ENCODE peak calls at places on chromosomes 11 and 22, in six cellular contexts. One of them, this sample, is unnamed.

GRCh38 chr11:69637956-69638871 is 2.7 kb upstream of the CCND1 start:
- DNase-seq in NCI-H1417: no peak
- DNase-seq in GM12865: no peak
- DNase-seq in lower lobe of right lung: peak; percentile 80
- DNase-seq in KBM-7: peak; percentile 25
- DNase-seq in GM23338: peak; percentile 98
- DNase-seq in this sample: peak; percentile 93

GRCh38 chr11:112268406-112268805 is 7.7 kb upstream of the PLET1 start:
- DNase-seq in lower lobe of right lung: no peak
- DNase-seq in NCI-H1417: no peak
- DNase-seq in GM23338: no peak
- DNase-seq in KBM-7: no peak
- DNase-seq in GM12865: no peak
- DNase-seq in this sample: no peak

GRCh38 chr22:22110548-22111266 is 128.1 kb upstream of the TOP3B start:
- DNase-seq in KBM-7: peak; percentile 23
- DNase-seq in NCI-H1417: peak; percentile 2
- DNase-seq in GM12865: peak; percentile 91
- DNase-seq in GM23338: peak; percentile 74
- DNase-seq in lower lobe of right lung: no peak
- DNase-seq in this sample: peak; percentile 85

GRCh38 chr11:73950869-73951710 is at the start of gene DNAJB13:
- DNase-seq in GM23338: peak; percentile 88
- DNase-seq in GM12865: peak; percentile 72
- DNase-seq in lower lobe of right lung: peak; percentile 64
- DNase-seq in KBM-7: peak; percentile 64
- DNase-seq in NCI-H1417: peak; percentile 70
- DNase-seq in this sample: peak; percentile 91

GRCh38 chr11:125305346-125305745 is 140.8 kb downstream of the PKNOX2 start:
- DNase-seq in KBM-7: no peak
- DNase-seq in GM23338: peak; percentile 39
- DNase-seq in NCI-H1417: peak; percentile 79
- DNase-seq in GM12865: no peak
- DNase-seq in lower lobe of right lung: no peak
- DNase-seq in this sample: no peak

GRCh38 chr22:48926663-48927062 is 901.0 kb downstream of the BRD1 start:
- DNase-seq in NCI-H1417: no peak
- DNase-seq in GM12865: no peak
- DNase-seq in lower lobe of right lung: no peak
- DNase-seq in KBM-7: no peak
- DNase-seq in GM23338: no peak
- DNase-seq in this sample: no peak

GRCh38 chr11:117970400-117971024 is 15.7 kb upstream of the IL10RA start:
- DNase-seq in GM12865: no peak
- DNase-seq in lower lobe of right lung: no peak
- DNase-seq in NCI-H1417: no peak
- DNase-seq in KBM-7: peak; percentile 85
- DNase-seq in GM23338: no peak
- DNase-seq in this sample: no peak

GRCh38 chr11:18721576-18722292 is 4.3 kb downstream of the IGSF22 start:
- DNase-seq in GM12865: peak; percentile 58
- DNase-seq in lower lobe of right lung: peak; percentile 55
- DNase-seq in KBM-7: peak; percentile 71
- DNase-seq in NCI-H1417: peak; percentile 72
- DNase-seq in GM23338: peak; percentile 86
- DNase-seq in this sample: peak; percentile 92

GRCh38 chr11:14642873-14643696 is 519 bp upstream of the PDE3B start:
- DNase-seq in GM12865: peak; percentile 5
- DNase-seq in KBM-7: no peak
- DNase-seq in NCI-H1417: peak; percentile 48
- DNase-seq in GM23338: peak; percentile 5
- DNase-seq in lower lobe of right lung: no peak
- DNase-seq in this sample: peak; percentile 44

GRCh38 chr11:64373598-64373974 is 14.6 kb downstream of the RPS6KA4 start:
- DNase-seq in GM23338: no peak
- DNase-seq in GM12865: no peak
- DNase-seq in lower lobe of right lung: no peak
- DNase-seq in NCI-H1417: no peak
- DNase-seq in KBM-7: peak; percentile 56
- DNase-seq in this sample: no peak

GRCh38 chr11:117663826-117664225 is 133.2 kb downstream of the DSCAML1 start:
- DNase-seq in GM12865: no peak
- DNase-seq in GM23338: peak; percentile 39
- DNase-seq in NCI-H1417: peak; percentile 74
- DNase-seq in lower lobe of right lung: no peak
- DNase-seq in KBM-7: no peak
- DNase-seq in this sample: no peak

GRCh38 chr22:44586337-44586990 is 88.4 kb upstream of the RTL6 start:
- DNase-seq in lower lobe of right lung: peak; percentile 39
- DNase-seq in GM12865: no peak
- DNase-seq in KBM-7: no peak
- DNase-seq in NCI-H1417: peak; percentile 83
- DNase-seq in GM23338: no peak
- DNase-seq in this sample: peak; percentile 46

GRCh38 chr11:70128435-70128906 is 50.4 kb downstream of the ANO1 start:
- DNase-seq in NCI-H1417: peak; percentile 74
- DNase-seq in KBM-7: no peak
- DNase-seq in GM12865: no peak
- DNase-seq in lower lobe of right lung: no peak
- DNase-seq in GM23338: peak; percentile 49
- DNase-seq in this sample: peak; percentile 89

GRCh38 chr11:20154381-20154780 is 5.9 kb downstream of the DBX1 start:
- DNase-seq in KBM-7: no peak
- DNase-seq in GM23338: peak; percentile 72
- DNase-seq in NCI-H1417: no peak
- DNase-seq in GM12865: no peak
- DNase-seq in lower lobe of right lung: no peak
- DNase-seq in this sample: peak; percentile 47

GRCh38 chr11:79059171-79059570 is 381.7 kb downstream of the TENM4 start:
- DNase-seq in GM23338: no peak
- DNase-seq in KBM-7: no peak
- DNase-seq in GM12865: no peak
- DNase-seq in lower lobe of right lung: no peak
- DNase-seq in NCI-H1417: peak; percentile 34
- DNase-seq in this sample: no peak

GRCh38 chr11:68471360-68472340 is 11.1 kb downstream of the PPP6R3 start:
- DNase-seq in GM12865: peak; percentile 13
- DNase-seq in NCI-H1417: no peak
- DNase-seq in GM23338: no peak
- DNase-seq in lower lobe of right lung: no peak
- DNase-seq in KBM-7: peak; percentile 95
- DNase-seq in this sample: no peak

GRCh38 chr22:37601540-37602442 is 6.8 kb upstream of the GGA1 start:
- DNase-seq in NCI-H1417: peak; percentile 2
- DNase-seq in KBM-7: peak; percentile 69
- DNase-seq in GM12865: peak; percentile 43
- DNase-seq in GM23338: peak; percentile 97
- DNase-seq in lower lobe of right lung: no peak
- DNase-seq in this sample: peak; percentile 93

GRCh38 chr11:77823775-77824174 is 2.8 kb downstream of the AAMDC start:
- DNase-seq in lower lobe of right lung: no peak
- DNase-seq in NCI-H1417: no peak
- DNase-seq in GM23338: no peak
- DNase-seq in GM12865: no peak
- DNase-seq in KBM-7: no peak
- DNase-seq in this sample: no peak

GRCh38 chr22:50119768-50120251 is 30.0 kb downstream of the MOV10L1 start:
- DNase-seq in KBM-7: no peak
- DNase-seq in lower lobe of right lung: no peak
- DNase-seq in GM23338: no peak
- DNase-seq in GM12865: no peak
- DNase-seq in NCI-H1417: no peak
- DNase-seq in this sample: no peak

GRCh38 chr11:65419460-65419772 is 3.2 kb upstream of the NEAT1 start:
- DNase-seq in GM23338: no peak
- DNase-seq in NCI-H1417: no peak
- DNase-seq in GM12865: no peak
- DNase-seq in lower lobe of right lung: peak; percentile 51
- DNase-seq in KBM-7: no peak
- DNase-seq in this sample: no peak

GRCh38 chr11:76236092-76237026 is 30.1 kb upstream of the WNT11 start:
- DNase-seq in KBM-7: peak; percentile 84
- DNase-seq in GM12865: peak; percentile 75
- DNase-seq in GM23338: peak; percentile 86
- DNase-seq in NCI-H1417: no peak
- DNase-seq in lower lobe of right lung: peak; percentile 72
- DNase-seq in this sample: peak; percentile 90

GRCh38 chr22:21449531-21450319 is 17.5 kb upstream of the TMEM191C start:
- DNase-seq in NCI-H1417: no peak
- DNase-seq in GM12865: no peak
- DNase-seq in KBM-7: no peak
- DNase-seq in lower lobe of right lung: peak; percentile 29
- DNase-seq in GM23338: no peak
- DNase-seq in this sample: peak; percentile 42

GRCh38 chr11:10654211-10655150 is 39.1 kb downstream of the IRAG1 start:
- DNase-seq in lower lobe of right lung: no peak
- DNase-seq in GM23338: peak; percentile 67
- DNase-seq in NCI-H1417: peak; percentile 63
- DNase-seq in KBM-7: peak; percentile 68
- DNase-seq in GM12865: peak; percentile 81
- DNase-seq in this sample: peak; percentile 68